ENCODE peak calls at places on chromosomes 12 and 14, in five cellular contexts. X is GM12891, R is HepG2, V is K562, L is H1. B is an unnamed sample.
A peak's percentile ranks its signal among the peaks of the same experiment; 100 is the strongest.

GRCh38 chr14:102557434-102558226 is 34.8 kb upstream of the RCOR1 start:
- DNase-seq in X (no peak), R (no peak), V (no peak), L (no peak), B (no peak)

GRCh38 chr14:87698496-87698895 is 294.5 kb downstream of the GALC start:
- DNase-seq in X (no peak), R (no peak), V (no peak), L (no peak), B (no peak)

GRCh38 chr12:5562581-5562980 is 130.7 kb downstream of the NTF3 start:
- DNase-seq in X (no peak), R (no peak), V (no peak), L (peak; percentile 23), B (no peak)

GRCh38 chr12:72872488-72872887 is 600.3 kb downstream of the TRHDE start:
- DNase-seq in X (no peak), R (no peak), V (no peak), L (no peak), B (no peak)

GRCh38 chr14:100410056-100410565 is 87.0 kb downstream of the SLC25A47 start:
- DNase-seq in X (no peak), R (no peak), V (no peak), L (no peak), B (no peak)

GRCh38 chr12:24810378-24810777 is 138.5 kb downstream of the BCAT1 start:
- DNase-seq in X (no peak), R (no peak), V (no peak), L (no peak), B (no peak)

GRCh38 chr12:90260136-90260535 is 551.5 kb upstream of the ATP2B1 start:
- DNase-seq in X (no peak), R (no peak), V (no peak), L (no peak), B (no peak)

GRCh38 chr14:60085085-60085484 is 6.6 kb upstream of the PCNX4 start:
- DNase-seq in X (no peak), R (no peak), V (no peak), L (no peak), B (no peak)

GRCh38 chr14:65302571-65303184 is 109.9 kb upstream of the FUT8 start:
- DNase-seq in X (no peak), R (no peak), V (no peak), L (no peak), B (no peak)

DNA sequence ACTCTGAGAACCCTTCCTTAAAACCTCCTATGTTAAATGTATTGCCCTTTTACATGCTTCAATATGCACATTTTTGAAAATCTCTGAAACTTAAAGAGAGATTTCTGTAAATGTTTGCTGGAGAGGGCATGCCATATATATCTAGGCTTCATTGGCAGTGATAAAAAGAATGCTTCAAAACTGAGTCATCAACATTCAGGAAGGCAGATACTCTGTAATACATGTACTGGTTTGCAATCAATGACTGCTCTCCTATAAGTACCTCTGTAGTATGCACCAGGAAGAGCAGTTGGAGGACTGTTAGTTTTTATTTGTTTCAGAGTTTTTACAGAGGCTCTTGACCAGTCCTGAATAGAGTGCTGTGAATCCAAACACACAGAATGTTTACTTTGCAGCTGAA is 739.9 kb downstream of the SLC16A7 start:
- DNase-seq in X (no peak), R (no peak), V (no peak), L (no peak), B (no peak)
- TF ChIP-seq TAF1 in X (no peak), R (no peak), V (no peak), L (no peak), B (no peak)

GRCh38 chr12:46915082-46915481 is 89.3 kb upstream of the SLC38A4 start:
- DNase-seq in X (no peak), R (no peak), V (no peak), L (no peak), B (no peak)
- TF ChIP-seq POLR2A in X (no peak), R (no peak), V (no peak), L (no peak), B (no peak)

GRCh38 chr12:108686753-108687152 is 44.6 kb downstream of the CORO1C start:
- DNase-seq in X (no peak), R (no peak), V (no peak), L (no peak), B (no peak)
- TF ChIP-seq TAF1 in X (no peak), R (no peak), V (no peak), L (no peak), B (no peak)

GRCh38 chr12:53461591-53461990 is 9.7 kb downstream of the PCBP2 start:
- DNase-seq in X (no peak), R (no peak), V (no peak), L (no peak), B (no peak)
- TF ChIP-seq POLR2A in X (peak; percentile 7), R (no peak), V (no peak), L (peak; percentile 6), B (peak; percentile 32)

GRCh38 chr14:79412822-79413221 is 798.5 kb downstream of the DIO2 start:
- DNase-seq in X (no peak), R (no peak), V (no peak), L (no peak), B (no peak)

GRCh38 chr14:79418649-79419415 is 792.5 kb downstream of the DIO2 start:
- DNase-seq in X (no peak), R (no peak), V (no peak), L (no peak), B (no peak)

GRCh38 chr14:79419571-79420327 is 791.6 kb downstream of the DIO2 start:
- DNase-seq in X (no peak), R (no peak), V (no peak), L (no peak), B (no peak)

GRCh38 chr14:79417961-79418360 is 793.3 kb downstream of the DIO2 start:
- DNase-seq in X (no peak), R (no peak), V (no peak), L (no peak), B (no peak)

DNA sequence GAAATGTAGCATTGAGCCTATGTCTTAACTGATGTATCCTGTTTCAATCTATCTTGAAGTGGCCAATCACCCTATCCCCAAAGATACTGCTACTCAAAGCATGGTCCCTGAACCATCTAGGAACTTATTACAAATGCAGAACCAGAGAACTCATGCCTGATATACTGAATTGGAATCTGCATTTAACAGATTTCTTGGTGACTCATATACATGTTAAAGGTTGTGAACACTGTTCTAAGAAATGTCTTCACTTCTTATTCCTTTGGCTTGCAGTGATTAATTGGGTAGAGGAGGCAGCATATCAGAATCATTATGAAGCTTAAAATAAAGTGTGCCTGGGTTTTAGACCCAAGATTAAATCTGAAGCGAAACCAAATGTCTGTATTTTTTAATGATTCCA is 795.6 kb downstream of the DIO2 start:
- DNase-seq in X (no peak), R (no peak), V (no peak), L (no peak), B (no peak)
- TF ChIP-seq TAF1 in X (no peak), R (no peak), V (no peak), L (no peak), B (no peak)

GRCh38 chr12:58764100-58764953 is 156.0 kb downstream of the LRIG3 start:
- DNase-seq in X (no peak), R (peak; percentile 15), V (no peak), L (no peak), B (no peak)

GRCh38 chr12:58765076-58765475 is 155.2 kb downstream of the LRIG3 start:
- DNase-seq in X (no peak), R (no peak), V (no peak), L (no peak), B (no peak)

GRCh38 chr12:58765653-58766554 is 154.4 kb downstream of the LRIG3 start:
- DNase-seq in X (no peak), R (peak; percentile 96), V (no peak), L (no peak), B (no peak)
- TF ChIP-seq POLR2A in X (no peak), R (no peak), V (no peak), L (no peak), B (no peak)

DNA sequence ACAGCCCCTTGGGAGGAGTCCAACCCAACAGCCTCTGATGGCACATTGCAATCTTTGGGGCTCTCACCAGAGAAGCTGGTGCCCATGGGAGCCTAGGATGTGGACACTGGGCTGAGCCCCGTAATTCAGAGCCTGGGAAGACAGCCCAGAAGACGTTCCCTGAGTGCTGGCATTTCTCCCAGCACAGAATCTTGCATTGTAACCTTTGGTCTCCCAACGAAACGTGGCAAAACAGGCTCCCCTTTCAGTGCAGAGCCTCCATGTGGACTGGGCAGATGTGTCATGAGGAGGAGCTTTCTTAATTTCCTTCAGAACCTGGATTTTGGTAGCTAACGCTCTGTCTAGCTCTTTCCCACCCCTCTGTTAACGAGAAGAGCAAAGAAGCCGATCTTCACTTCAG is 26.3 kb downstream of the BATF start:
- DNase-seq in X (no peak), R (no peak), V (no peak), L (no peak), B (no peak)
- TF ChIP-seq TAF1 in X (no peak), R (no peak), V (no peak), L (no peak), B (no peak)

GRCh38 chr12:31658743-31659086 is 773 bp upstream of the ETFBKMT start:
- DNase-seq in X (no peak), R (no peak), V (no peak), L (no peak), B (no peak)

GRCh38 chr12:31662176-31662849 is 2.8 kb downstream of the ETFBKMT start:
- DNase-seq in X (no peak), R (no peak), V (no peak), L (no peak), B (no peak)

GRCh38 chr12:31655208-31655607 is 4.3 kb upstream of the ETFBKMT start:
- DNase-seq in X (no peak), R (no peak), V (no peak), L (no peak), B (no peak)

GRCh38 chr12:31655792-31656191 is 3.7 kb upstream of the ETFBKMT start:
- DNase-seq in X (no peak), R (no peak), V (no peak), L (no peak), B (no peak)

GRCh38 chr12:31659087-31659942 is at the start of gene ETFBKMT:
- DNase-seq in X (peak; percentile 74), R (peak; percentile 90), V (peak; percentile 90), L (peak; percentile 90), B (peak; percentile 77)
- TF ChIP-seq POLR2A in X (peak; percentile 66), R (peak; percentile 43), V (peak; percentile 87), L (peak; percentile 58), B (peak; percentile 61)

B was measured in GM12892.